ENCODE peak calls at places on chromosomes 13 and 19, in eight cellular contexts. P is SK-N-SH, O is astrocyte of the spinal cord, K is cardiac muscle cell, H is ovary, N is AG10803, S is heart left ventricle, R is fibroblast of the aortic adventitia. Z is an unnamed sample.
A peak's percentile ranks its signal among the peaks of the same experiment; 100 is the strongest.

GRCh38 chr19:32606289-32606688 is 25.3 kb downstream of the PDCD5 start:
- DNase-seq in P (no peak), N (no peak), K (no peak), S (no peak), H (no peak), O (no peak), R (no peak), Z (no peak)

GRCh38 chr13:49502954-49503353 is 7.2 kb downstream of the PHF11 start:
- DNase-seq in K (peak; percentile 85), R (peak; percentile 37), P (no peak), H (no peak), S (peak; percentile 36), O (no peak), N (peak; percentile 75), Z (peak; percentile 80)

GRCh38 chr19:18173572-18174294 is at the start of gene IFI30:
- DNase-seq in H (peak; percentile 78), P (peak; percentile 88), N (no peak), R (peak; percentile 40), S (peak; percentile 74), K (peak; percentile 56), O (no peak), Z (peak; percentile 39)

GRCh38 chr19:29278716-29279115 is 65.8 kb upstream of the UQCRFS1 start:
- DNase-seq in S (no peak), O (no peak), P (no peak), N (no peak), H (no peak), K (no peak), R (no peak), Z (no peak)

GRCh38 chr13:45372189-45373115 is 31.5 kb upstream of the TPT1 start:
- DNase-seq in N (no peak), S (no peak), H (no peak), R (no peak), O (no peak), K (no peak), P (no peak), Z (no peak)

GRCh38 chr13:97369269-97369893 is 64.6 kb upstream of the RAP2A start:
- DNase-seq in S (no peak), K (no peak), N (no peak), R (peak; percentile 37), H (no peak), P (no peak), O (no peak), Z (no peak)

GRCh38 chr13:102395174-102395573 is 6.7 kb downstream of the FGF14 start:
- DNase-seq in R (no peak), H (no peak), O (no peak), S (no peak), N (no peak), P (peak; percentile 26), K (no peak), Z (no peak)

GRCh38 chr19:50969413-50969760 is at the start of gene KLK6:
- DNase-seq in N (no peak), P (no peak), H (no peak), O (no peak), S (no peak), R (no peak), K (no peak), Z (no peak)

GRCh38 chr19:34601071-34601470 is 75.9 kb downstream of the SCGB2B2 start:
- DNase-seq in H (no peak), O (no peak), K (no peak), N (no peak), P (no peak), R (no peak), S (no peak), Z (no peak)

GRCh38 chr13:67230774-67231480 is 791 bp upstream of the PCDH9 start:
- DNase-seq in N (peak; percentile 52), P (peak; percentile 69), O (peak; percentile 78), K (peak; percentile 79), R (peak; percentile 73), H (peak; percentile 55), S (peak; percentile 59), Z (peak; percentile 74)

GRCh38 chr13:41059466-41059865 is 1.8 kb upstream of the WBP4 start:
- DNase-seq in O (peak; percentile 41), S (no peak), R (peak; percentile 28), P (peak; percentile 23), K (no peak), H (no peak), N (peak; percentile 20), Z (no peak)

GRCh38 chr13:110417537-110417908 is 110.4 kb downstream of the COL4A2 start:
- DNase-seq in S (no peak), P (no peak), K (no peak), O (no peak), H (no peak), N (no peak), R (no peak), Z (no peak)

GRCh38 chr19:58557253-58558065 is 952 bp downstream of the UBE2M start:
- DNase-seq in S (peak; percentile 25), P (no peak), H (peak; percentile 40), K (no peak), N (no peak), O (no peak), R (no peak), Z (no peak)

DNA sequence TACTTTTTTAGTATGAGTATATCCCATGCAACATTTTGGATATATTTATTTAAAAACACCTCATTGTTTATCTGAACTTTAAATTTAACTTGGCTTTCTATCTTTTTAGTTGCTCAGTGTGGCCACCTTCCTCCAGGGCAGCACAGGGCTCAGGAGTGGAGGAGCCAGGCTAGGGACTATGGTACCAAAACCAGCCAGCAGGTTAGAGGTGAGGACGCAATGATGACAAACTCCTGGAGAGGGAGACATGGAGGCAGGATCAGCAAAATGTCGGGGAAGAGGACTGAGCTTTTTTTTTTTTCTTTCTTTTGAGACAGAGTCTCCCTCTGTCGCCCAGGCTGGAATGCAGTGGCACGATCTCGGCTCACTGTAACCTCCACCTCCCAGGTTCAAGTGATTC is 29.6 kb upstream of the CALM3 start:
- DNase-seq in S (no peak), K (peak; percentile 15), P (peak; percentile 63), O (no peak), N (no peak), H (no peak), R (peak; percentile 11), Z (peak; percentile 28)
- TF ChIP-seq CTCF in S (no peak), K (no peak), P (no peak), O (peak; percentile 23), N (peak; percentile 35), H (no peak), R (peak; percentile 25), Z (peak; percentile 35)

GRCh38 chr19:38542040-38542439 is 75.7 kb downstream of the MAP4K1 start:
- DNase-seq in K (no peak), P (no peak), H (no peak), N (no peak), R (no peak), S (no peak), O (no peak), Z (no peak)

GRCh38 chr19:38543807-38544568 is 73.8 kb downstream of the MAP4K1 start:
- DNase-seq in N (peak; percentile 76), S (peak; percentile 67), O (peak; percentile 77), H (peak; percentile 46), R (peak; percentile 85), P (peak; percentile 93), K (peak; percentile 84), Z (peak; percentile 77)

GRCh38 chr19:38545596-38545995 is 72.2 kb downstream of the MAP4K1 start:
- DNase-seq in K (peak; percentile 26), O (no peak), N (peak; percentile 47), P (no peak), S (no peak), R (peak; percentile 25), H (no peak), Z (peak; percentile 14)

GRCh38 chr19:38543286-38543806 is 74.4 kb downstream of the MAP4K1 start:
- DNase-seq in N (no peak), K (no peak), S (no peak), O (no peak), H (no peak), P (no peak), R (no peak), Z (no peak)

GRCh38 chr19:38544569-38545315 is 73.0 kb downstream of the MAP4K1 start:
- DNase-seq in K (peak; percentile 10), N (no peak), O (no peak), R (peak; percentile 9), P (no peak), S (no peak), H (no peak), Z (peak; percentile 7)
- H3K4me3 ChIP-seq in K (no peak overlapping the region), N (no peak overlapping the region), O (no peak overlapping the region), R (no peak overlapping the region), P (peak overlapping the region; percentile 56), S (no peak overlapping the region), H (no peak overlapping the region), Z (no peak overlapping the region)

GRCh38 chr19:39823693-39824092 is 10.3 kb downstream of the DYRK1B start:
- DNase-seq in O (no peak), P (peak; percentile 52), H (no peak), R (peak; percentile 2), S (no peak), K (no peak), N (no peak), Z (no peak)

GRCh38 chr19:39826311-39826945 is 7.5 kb downstream of the DYRK1B start:
- DNase-seq in N (no peak), R (no peak), P (no peak), K (no peak), S (no peak), H (no peak), O (no peak), Z (no peak)

GRCh38 chr19:39825093-39825463 is 8.9 kb downstream of the DYRK1B start:
- DNase-seq in S (no peak), H (no peak), P (no peak), N (no peak), K (no peak), O (no peak), R (no peak), Z (no peak)

GRCh38 chr19:39825531-39826076 is 8.4 kb downstream of the DYRK1B start:
- DNase-seq in K (no peak), P (no peak), R (no peak), S (no peak), O (no peak), H (peak; percentile 53), N (no peak), Z (no peak)

DNA sequence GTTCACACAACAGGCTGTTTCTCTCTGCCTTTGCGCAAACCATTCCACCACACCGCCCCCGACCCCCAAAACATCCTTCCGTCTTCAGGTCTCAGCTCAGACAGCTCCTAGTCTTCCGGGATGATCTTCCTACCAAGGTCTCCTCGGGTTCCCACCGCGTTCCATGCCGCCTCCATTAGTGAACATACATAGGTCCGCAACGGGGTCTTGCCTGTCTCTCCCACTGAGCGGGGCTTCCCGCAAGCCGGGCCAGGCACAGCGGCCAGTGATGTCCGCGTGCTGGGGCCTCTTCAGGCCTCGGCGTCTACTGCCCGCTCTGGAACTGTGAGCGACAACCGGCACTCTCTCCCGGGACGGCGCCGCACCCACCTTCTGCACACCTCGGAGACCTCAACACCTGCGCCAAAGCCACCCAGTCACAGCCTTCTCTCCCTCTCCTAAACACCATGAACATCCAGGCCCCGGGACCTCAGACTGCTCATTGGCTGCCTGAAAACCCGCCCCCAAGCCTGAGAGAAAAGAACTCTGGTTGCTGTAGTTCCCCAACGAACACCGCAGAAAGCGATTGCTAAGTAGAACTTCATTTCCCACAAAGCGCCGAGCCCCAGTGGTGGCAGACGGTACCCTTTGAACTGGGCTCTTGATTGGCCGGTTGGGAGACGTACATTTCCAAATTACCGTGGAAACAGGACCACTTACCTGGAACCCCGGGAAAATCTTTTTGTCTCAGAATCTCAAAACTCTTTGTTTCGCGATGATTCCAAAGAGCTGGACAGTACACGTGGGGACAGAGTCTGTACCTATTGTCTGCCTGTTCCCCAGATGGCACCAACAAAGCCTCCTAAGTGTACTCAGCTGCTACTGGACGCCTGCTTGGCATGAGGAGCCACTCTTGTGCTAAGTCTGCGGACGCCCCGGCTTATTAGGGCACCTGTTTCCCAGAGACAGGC is 9.5 kb downstream of the DYRK1B start:
- DNase-seq in P (peak; percentile 93), H (peak; percentile 80), N (peak; percentile 90), K (peak; percentile 95), O (peak; percentile 94), R (peak; percentile 92), S (peak; percentile 92), Z (peak; percentile 94)
- TF ChIP-seq CTCF in P (no peak), H (no peak), N (no peak), K (no peak), O (no peak), R (no peak), S (no peak), Z (no peak)

GRCh38 chr19:48443731-48444128 is 2.1 kb upstream of the GRWD1 start:
- DNase-seq in R (no peak), O (no peak), S (no peak), P (no peak), N (no peak), K (no peak), H (no peak), Z (no peak)
- H3K4me3 ChIP-seq in R (no peak overlapping the region), O (no peak overlapping the region), S (peak overlapping the region; percentile 92), P (peak overlapping the region; percentile 99), N (no peak overlapping the region), K (no peak overlapping the region), H (no peak overlapping the region), Z (no peak overlapping the region)